ENCODE peak calls at places on chromosomes 13 and 19, in six cellular contexts. One of them, this sample, is unnamed.

GRCh38 chr19:8231073-8231604 is 22.0 kb downstream of the CERS4 start:
- DNase-seq in GM06990: no peak
- DNase-seq in fibroblast of pulmonary artery: no peak
- DNase-seq in Panc1: no peak
- DNase-seq in CD8-positive, alpha-beta T cell: no peak
- DNase-seq in HCT116: no peak
- DNase-seq in this sample: no peak

GRCh38 chr13:33194820-33195692 is 90.5 kb downstream of the STARD13 start:
- DNase-seq in GM06990: peak
- DNase-seq in fibroblast of pulmonary artery: peak
- DNase-seq in Panc1: no peak
- DNase-seq in CD8-positive, alpha-beta T cell: no peak
- DNase-seq in HCT116: no peak
- DNase-seq in this sample: peak

GRCh38 chr19:18790566-18791314 is at the start of gene COMP:
- DNase-seq in GM06990: no peak
- DNase-seq in fibroblast of pulmonary artery: no peak
- DNase-seq in Panc1: no peak
- DNase-seq in CD8-positive, alpha-beta T cell: no peak
- DNase-seq in HCT116: no peak
- DNase-seq in this sample: no peak

GRCh38 chr19:45171211-45171623 is 6.8 kb downstream of the TRAPPC6A start:
- DNase-seq in GM06990: no peak
- DNase-seq in fibroblast of pulmonary artery: no peak
- DNase-seq in Panc1: no peak
- DNase-seq in CD8-positive, alpha-beta T cell: peak
- DNase-seq in HCT116: no peak
- DNase-seq in this sample: no peak

GRCh38 chr13:24252136-24252535 is 57.2 kb upstream of the C1QTNF9 start:
- DNase-seq in GM06990: no peak
- DNase-seq in fibroblast of pulmonary artery: no peak
- DNase-seq in Panc1: no peak
- DNase-seq in CD8-positive, alpha-beta T cell: no peak
- DNase-seq in HCT116: no peak
- DNase-seq in this sample: no peak

GRCh38 chr13:96984061-96984508 is 10.2 kb downstream of the OXGR1 start:
- DNase-seq in GM06990: no peak
- DNase-seq in fibroblast of pulmonary artery: peak
- DNase-seq in Panc1: no peak
- DNase-seq in CD8-positive, alpha-beta T cell: peak
- DNase-seq in HCT116: no peak
- DNase-seq in this sample: no peak

GRCh38 chr19:14536926-14537692 is 7.7 kb downstream of the TECR start:
- DNase-seq in GM06990: no peak
- DNase-seq in fibroblast of pulmonary artery: peak
- DNase-seq in Panc1: no peak
- DNase-seq in CD8-positive, alpha-beta T cell: no peak
- DNase-seq in HCT116: peak
- DNase-seq in this sample: peak

GRCh38 chr19:55454787-55455243 is 6.6 kb downstream of the ISOC2 start:
- DNase-seq in GM06990: no peak
- DNase-seq in fibroblast of pulmonary artery: peak
- DNase-seq in Panc1: no peak
- DNase-seq in CD8-positive, alpha-beta T cell: peak
- DNase-seq in HCT116: no peak
- DNase-seq in this sample: peak

GRCh38 chr13:44243198-44243852 is 130.3 kb upstream of the SERP2 start:
- DNase-seq in GM06990: peak
- DNase-seq in fibroblast of pulmonary artery: peak
- DNase-seq in Panc1: no peak
- DNase-seq in CD8-positive, alpha-beta T cell: no peak
- DNase-seq in HCT116: peak
- DNase-seq in this sample: peak

GRCh38 chr13:57877596-57877995 is 246.1 kb downstream of the PCDH17 start:
- DNase-seq in GM06990: no peak
- DNase-seq in fibroblast of pulmonary artery: no peak
- DNase-seq in Panc1: no peak
- DNase-seq in CD8-positive, alpha-beta T cell: no peak
- DNase-seq in HCT116: no peak
- DNase-seq in this sample: no peak

GRCh38 chr13:106052200-106052767 is 483.2 kb downstream of the EFNB2 start:
- DNase-seq in GM06990: no peak
- DNase-seq in fibroblast of pulmonary artery: no peak
- DNase-seq in Panc1: no peak
- DNase-seq in CD8-positive, alpha-beta T cell: no peak
- DNase-seq in HCT116: no peak
- DNase-seq in this sample: no peak

GRCh38 chr13:112664501-112665203 is 25.2 kb upstream of the ATP11A start:
- DNase-seq in GM06990: no peak
- DNase-seq in fibroblast of pulmonary artery: peak
- DNase-seq in Panc1: no peak
- DNase-seq in CD8-positive, alpha-beta T cell: no peak
- DNase-seq in HCT116: no peak
- DNase-seq in this sample: no peak

GRCh38 chr13:78147905-78148304 is 229.3 kb upstream of the EDNRB start:
- DNase-seq in GM06990: no peak
- DNase-seq in fibroblast of pulmonary artery: peak
- DNase-seq in Panc1: no peak
- DNase-seq in CD8-positive, alpha-beta T cell: no peak
- DNase-seq in HCT116: no peak
- DNase-seq in this sample: no peak

GRCh38 chr19:55696301-55697068 is 21.5 kb downstream of the EPN1 start:
- DNase-seq in GM06990: no peak
- DNase-seq in fibroblast of pulmonary artery: no peak
- DNase-seq in Panc1: no peak
- DNase-seq in CD8-positive, alpha-beta T cell: no peak
- DNase-seq in HCT116: no peak
- DNase-seq in this sample: no peak

GRCh38 chr13:46119883-46120614 is 15.2 kb upstream of the CPB2 start:
- DNase-seq in GM06990: no peak
- DNase-seq in fibroblast of pulmonary artery: peak
- DNase-seq in Panc1: no peak
- DNase-seq in CD8-positive, alpha-beta T cell: no peak
- DNase-seq in HCT116: peak
- DNase-seq in this sample: no peak

GRCh38 chr13:101149735-101150380 is 266.4 kb downstream of the NALCN start:
- DNase-seq in GM06990: no peak
- DNase-seq in fibroblast of pulmonary artery: peak
- DNase-seq in Panc1: no peak
- DNase-seq in CD8-positive, alpha-beta T cell: no peak
- DNase-seq in HCT116: no peak
- DNase-seq in this sample: no peak

GRCh38 chr13:101140936-101141335 is 275.4 kb downstream of the NALCN start:
- DNase-seq in GM06990: no peak
- DNase-seq in fibroblast of pulmonary artery: no peak
- DNase-seq in Panc1: no peak
- DNase-seq in CD8-positive, alpha-beta T cell: no peak
- DNase-seq in HCT116: no peak
- DNase-seq in this sample: no peak

GRCh38 chr13:101140087-101140770 is 276.1 kb downstream of the NALCN start:
- DNase-seq in GM06990: no peak
- DNase-seq in fibroblast of pulmonary artery: no peak
- DNase-seq in Panc1: no peak
- DNase-seq in CD8-positive, alpha-beta T cell: no peak
- DNase-seq in HCT116: no peak
- DNase-seq in this sample: no peak

GRCh38 chr13:101146101-101146898 is 270.0 kb downstream of the NALCN start:
- DNase-seq in GM06990: no peak
- DNase-seq in fibroblast of pulmonary artery: no peak
- DNase-seq in Panc1: no peak
- DNase-seq in CD8-positive, alpha-beta T cell: no peak
- DNase-seq in HCT116: no peak
- DNase-seq in this sample: no peak

GRCh38 chr13:101144808-101145419 is 271.4 kb downstream of the NALCN start:
- DNase-seq in GM06990: no peak
- DNase-seq in fibroblast of pulmonary artery: peak
- DNase-seq in Panc1: no peak
- DNase-seq in CD8-positive, alpha-beta T cell: peak
- DNase-seq in HCT116: peak
- DNase-seq in this sample: peak
- TF ChIP-seq CTCF in GM06990: peak
- TF ChIP-seq CTCF in fibroblast of pulmonary artery: peak
- TF ChIP-seq CTCF in Panc1: peak
- TF ChIP-seq CTCF in CD8-positive, alpha-beta T cell: peak
- TF ChIP-seq CTCF in HCT116: peak
- TF ChIP-seq CTCF in this sample: peak

GRCh38 chr13:30978981-30979956 is 46.8 kb downstream of the TEX26 start:
- DNase-seq in GM06990: peak
- DNase-seq in fibroblast of pulmonary artery: peak
- DNase-seq in Panc1: no peak
- DNase-seq in CD8-positive, alpha-beta T cell: peak
- DNase-seq in HCT116: peak
- DNase-seq in this sample: peak
- TF ChIP-seq CTCF in GM06990: peak
- TF ChIP-seq CTCF in fibroblast of pulmonary artery: peak
- TF ChIP-seq CTCF in Panc1: peak
- TF ChIP-seq CTCF in CD8-positive, alpha-beta T cell: no peak
- TF ChIP-seq CTCF in HCT116: peak
- TF ChIP-seq CTCF in this sample: peak

DNA sequence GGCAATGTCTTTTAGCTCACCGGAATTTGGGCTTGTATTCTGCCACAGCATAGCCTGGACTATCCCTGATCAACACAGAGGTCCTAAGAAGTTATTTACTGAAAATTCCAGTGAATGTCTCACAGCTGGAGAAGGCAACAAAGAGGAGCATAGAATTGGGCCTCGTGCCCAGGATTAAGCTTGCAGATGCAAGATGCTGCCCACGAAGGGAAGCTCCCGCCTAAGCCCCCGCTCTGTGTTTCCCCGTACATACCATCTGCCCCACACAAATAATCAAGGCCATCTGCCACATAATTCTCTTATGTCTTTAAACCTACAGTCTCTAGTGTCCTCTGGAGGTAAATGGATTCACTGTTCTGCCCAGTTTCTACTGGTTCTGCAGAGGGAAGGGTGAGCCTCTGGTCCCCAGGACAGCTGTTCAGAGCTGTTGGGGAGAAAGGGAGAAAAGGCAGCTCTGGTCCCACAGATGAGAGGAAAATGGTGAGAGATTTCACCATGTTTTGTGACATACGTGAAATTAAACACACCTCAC is 7.4 kb upstream of the TPP2 start:
- DNase-seq in GM06990: no peak
- DNase-seq in fibroblast of pulmonary artery: no peak
- DNase-seq in Panc1: no peak
- DNase-seq in CD8-positive, alpha-beta T cell: no peak
- DNase-seq in HCT116: no peak
- DNase-seq in this sample: no peak
- TF ChIP-seq CTCF in GM06990: no peak
- TF ChIP-seq CTCF in fibroblast of pulmonary artery: no peak
- TF ChIP-seq CTCF in Panc1: no peak
- TF ChIP-seq CTCF in CD8-positive, alpha-beta T cell: no peak
- TF ChIP-seq CTCF in HCT116: no peak
- TF ChIP-seq CTCF in this sample: no peak

DNA sequence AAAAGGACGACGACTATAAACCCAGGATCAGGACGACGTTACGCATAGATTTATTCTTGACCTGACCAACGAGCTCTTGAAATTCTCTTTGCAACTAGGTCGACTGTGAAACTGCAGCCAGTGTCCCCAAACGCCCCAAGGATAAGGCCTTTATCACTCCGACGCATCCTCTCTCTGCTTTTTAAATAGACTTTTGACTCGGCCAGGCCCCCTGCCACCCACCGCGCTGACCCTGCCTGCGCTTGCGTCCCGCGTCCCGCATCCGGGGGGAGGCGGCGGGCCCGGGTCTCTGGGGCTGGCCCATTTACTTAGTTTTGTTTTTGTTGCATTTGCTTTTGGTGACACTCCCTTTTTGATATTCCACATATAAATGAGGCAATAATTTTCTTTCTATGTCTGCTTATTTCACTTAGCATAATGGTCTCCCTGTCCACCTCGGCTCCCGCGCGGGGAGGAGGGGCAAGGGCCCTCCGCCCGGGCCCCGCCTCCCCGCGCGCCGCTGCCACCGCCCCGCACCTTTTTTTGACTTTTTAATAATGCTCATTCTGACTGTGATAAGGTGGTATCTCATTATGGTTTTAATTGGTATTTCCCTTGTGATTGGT is 17.5 kb downstream of the RB1 start:
- DNase-seq in GM06990: no peak
- DNase-seq in fibroblast of pulmonary artery: no peak
- DNase-seq in Panc1: no peak
- DNase-seq in CD8-positive, alpha-beta T cell: no peak
- DNase-seq in HCT116: no peak
- DNase-seq in this sample: no peak
- TF ChIP-seq CTCF in GM06990: no peak
- TF ChIP-seq CTCF in fibroblast of pulmonary artery: no peak
- TF ChIP-seq CTCF in Panc1: no peak
- TF ChIP-seq CTCF in CD8-positive, alpha-beta T cell: no peak
- TF ChIP-seq CTCF in HCT116: no peak
- TF ChIP-seq CTCF in this sample: no peak

DNA sequence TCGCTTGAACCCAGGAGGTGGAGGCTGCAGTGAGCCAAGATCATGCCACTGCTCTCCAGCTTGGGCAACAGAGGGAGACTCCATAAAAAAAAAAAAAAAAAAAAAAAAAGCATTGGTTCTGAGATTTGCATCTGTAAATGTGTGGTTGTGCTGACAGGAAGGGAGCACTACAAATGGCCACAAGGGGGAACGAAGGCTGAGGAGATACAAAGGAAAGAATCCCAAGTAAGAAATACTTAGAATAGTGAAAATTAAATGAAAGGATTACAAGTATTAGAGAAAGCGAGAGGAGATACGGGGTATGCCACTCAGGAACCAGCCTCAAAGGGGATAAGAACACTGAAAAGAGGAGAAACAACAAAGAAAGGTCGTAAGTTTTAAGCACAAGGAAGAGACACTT is 284.9 kb downstream of the KLF12 start:
- DNase-seq in GM06990: no peak
- DNase-seq in fibroblast of pulmonary artery: peak
- DNase-seq in Panc1: no peak
- DNase-seq in CD8-positive, alpha-beta T cell: peak
- DNase-seq in HCT116: peak
- DNase-seq in this sample: no peak
- TF ChIP-seq CTCF in GM06990: peak
- TF ChIP-seq CTCF in fibroblast of pulmonary artery: peak
- TF ChIP-seq CTCF in Panc1: peak
- TF ChIP-seq CTCF in CD8-positive, alpha-beta T cell: peak
- TF ChIP-seq CTCF in HCT116: peak
- TF ChIP-seq CTCF in this sample: peak